ENCODE peak calls at places on chromosomes 11 and 22, in ten cellular contexts. K is tibial artery; B is cardiac muscle cell; V is fibroblast of lung; S is left lung; M is transverse colon; H is PC-9; E is OCI-LY7; O is CD8-positive, alpha-beta T cell; L is lung. Y is an unnamed sample.

GRCh38 chr11:61452825-61453224 is 22.9 kb downstream of the SDHAF2 start:
- DNase-seq in M (no peak), L (no peak), V (no peak), O (no peak), B (no peak), K (no peak), S (no peak), E (no peak), H (no peak), Y (no peak)

GRCh38 chr11:45665206-45665932 is at the start of gene CHST1:
- DNase-seq in O (no peak), E (no peak), S (no peak), B (peak; percentile 76), M (peak; percentile 47), L (peak; percentile 34), K (peak; percentile 55), H (peak; percentile 33), V (peak; percentile 32), Y (peak; percentile 85)

GRCh38 chr11:131217313-131218297 is 152.8 kb upstream of the NTM start:
- DNase-seq in M (no peak), V (no peak), S (no peak), H (no peak), B (no peak), L (no peak), K (no peak), E (peak; percentile 19), O (no peak), Y (no peak)

GRCh38 chr22:38203855-38204497 is 2.2 kb downstream of the MAFF start:
- DNase-seq in S (no peak), O (no peak), V (peak; percentile 65), M (no peak), L (no peak), H (no peak), B (no peak), K (no peak), E (peak; percentile 35), Y (no peak)

GRCh38 chr11:37320921-37321320 is 722.9 kb upstream of the RAG2 start:
- DNase-seq in S (no peak), O (no peak), M (no peak), E (no peak), H (no peak), V (peak; percentile 12), K (no peak), L (no peak), B (no peak), Y (no peak)

GRCh38 chr11:69909561-69910518 is 90.6 kb upstream of the FGF3 start:
- DNase-seq in B (peak; percentile 53), H (peak; percentile 21), E (peak; percentile 35), M (no peak), K (no peak), V (no peak), L (no peak), O (peak; percentile 16), S (peak; percentile 29), Y (no peak)

GRCh38 chr11:133907216-133907615 is 49.6 kb downstream of the IGSF9B start:
- DNase-seq in V (no peak), K (no peak), S (no peak), H (no peak), L (no peak), B (no peak), E (no peak), O (no peak), M (no peak), Y (no peak)

GRCh38 chr11:13012037-13012693 is 3.0 kb downstream of the RASSF10 start:
- DNase-seq in L (no peak), O (no peak), K (no peak), H (no peak), B (peak; percentile 91), S (no peak), E (no peak), V (peak; percentile 13), M (no peak), Y (no peak)

GRCh38 chr11:127493330-127493729 is 492.8 kb upstream of the KIRREL3 start:
- DNase-seq in K (no peak), V (peak; percentile 15), O (no peak), H (no peak), E (peak; percentile 10), M (no peak), S (no peak), L (no peak), B (peak; percentile 29), Y (no peak)

GRCh38 chr11:30171661-30172060 is 59.2 kb upstream of the FSHB start:
- DNase-seq in H (no peak), V (no peak), K (no peak), S (no peak), M (no peak), O (no peak), E (no peak), L (no peak), B (no peak), Y (no peak)

GRCh38 chr11:57407521-57407920 is 17.1 kb upstream of the PRG2 start:
- DNase-seq in E (no peak), V (no peak), H (no peak), K (no peak), B (no peak), O (no peak), S (no peak), M (no peak), L (no peak), Y (no peak)

GRCh38 chr22:31100762-31101525 is 6.4 kb downstream of the SELENOM start:
- DNase-seq in B (no peak), K (no peak), M (no peak), H (no peak), S (no peak), E (no peak), L (no peak), V (no peak), O (no peak), Y (no peak)

GRCh38 chr11:114890076-114890475 is 211.7 kb downstream of the NXPE2 start:
- DNase-seq in B (peak; percentile 21), E (no peak), V (no peak), O (no peak), M (no peak), H (no peak), S (no peak), L (no peak), K (no peak), Y (no peak)

GRCh38 chr11:117528061-117528780 is 200.6 kb downstream of the CEP164 start:
- DNase-seq in M (no peak), H (no peak), V (peak; percentile 18), K (no peak), B (no peak), S (no peak), L (no peak), E (no peak), O (no peak), Y (no peak)

GRCh38 chr11:12764187-12764914 is 90.1 kb downstream of the TEAD1 start:
- DNase-seq in B (no peak), M (no peak), L (no peak), K (no peak), S (no peak), E (no peak), V (no peak), H (no peak), O (no peak), Y (no peak)

GRCh38 chr11:9759519-9760179 is 95.8 kb downstream of the SWAP70 start:
- DNase-seq in K (peak; percentile 98), V (peak; percentile 100), L (peak; percentile 66), S (peak; percentile 91), M (peak; percentile 86), H (peak; percentile 68), B (no peak), O (peak; percentile 90), E (peak; percentile 78), Y (peak; percentile 99)

GRCh38 chr11:105960252-105961245 is 61.5 kb downstream of the MSANTD4 start:
- DNase-seq in L (no peak), V (no peak), S (no peak), M (no peak), B (no peak), O (no peak), H (no peak), E (no peak), K (no peak), Y (no peak)

GRCh38 chr11:10155793-10156490 is 138.1 kb downstream of the SBF2 start:
- DNase-seq in K (no peak), B (no peak), M (no peak), L (no peak), S (no peak), E (no peak), O (no peak), H (peak; percentile 1), V (no peak), Y (no peak)

GRCh38 chr22:39421691-39422090 is 22.1 kb downstream of the TAB1 start:
- DNase-seq in V (no peak), M (no peak), K (no peak), E (no peak), H (no peak), B (no peak), O (no peak), L (no peak), S (no peak), Y (no peak)

DNA sequence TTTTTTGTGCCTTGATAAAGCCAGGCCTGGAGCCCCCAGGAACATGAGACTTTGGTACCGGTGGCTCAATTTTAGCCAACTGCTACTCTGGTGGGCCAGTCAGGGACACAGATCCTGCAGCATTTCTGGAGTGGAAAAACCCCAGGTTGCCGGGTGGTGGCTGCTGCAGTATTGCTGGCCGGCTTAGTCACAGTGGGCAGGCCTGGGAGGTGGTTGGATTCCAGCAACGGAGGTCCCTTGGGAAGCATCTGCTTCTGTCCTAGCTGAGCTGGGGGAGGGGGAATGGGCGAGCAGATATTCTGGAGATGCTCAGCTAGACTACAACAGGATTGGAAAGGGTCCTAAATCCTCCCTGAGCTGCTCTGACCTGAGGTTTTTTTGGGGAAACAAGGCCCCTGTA is 31.7 kb upstream of the ACCSL start:
- DNase-seq in M (no peak), K (peak; percentile 88), E (no peak), H (no peak), S (no peak), B (no peak), O (no peak), L (no peak), V (peak; percentile 72), Y (peak; percentile 94)
- H3K4me3 ChIP-seq in M (no peak overlapping the region), K (no peak overlapping the region), E (no peak overlapping the region), H (no peak overlapping the region), S (no peak overlapping the region), B (no peak overlapping the region), O (no peak overlapping the region), L (no peak overlapping the region), V (no peak overlapping the region), Y (no peak overlapping the region)

GRCh38 chr11:71323876-71324526 is 71.6 kb upstream of the SHANK2 start:
- DNase-seq in E (no peak), V (no peak), L (no peak), K (no peak), H (no peak), O (no peak), M (no peak), B (no peak), S (peak; percentile 7), Y (no peak)
- TF ChIP-seq CTCF in E (no peak), V (no peak), L (no peak), K (no peak), H (no peak), O (no peak), M (no peak), B (no peak), S (no peak), Y (no peak)

GRCh38 chr22:48675828-48676145 is 1151.9 kb downstream of the BRD1 start:
- DNase-seq in H (no peak), K (no peak), V (no peak), S (no peak), M (no peak), B (no peak), E (no peak), L (no peak), O (no peak), Y (no peak)
- H3K27ac ChIP-seq in H (no peak overlapping the region), K (no peak overlapping the region), V (no peak overlapping the region), S (no peak overlapping the region), M (no peak overlapping the region), B (no peak overlapping the region), E (no peak overlapping the region), L (no peak overlapping the region), O (no peak overlapping the region), Y (no peak overlapping the region)

GRCh38 chr11:18986744-18987143 is 47.5 kb upstream of the MRGPRX1 start:
- DNase-seq in S (no peak), L (no peak), E (no peak), V (no peak), H (peak; percentile 1), M (no peak), K (no peak), O (no peak), B (no peak), Y (no peak)
- H3K4me3 ChIP-seq in S (no peak overlapping the region), L (no peak overlapping the region), E (no peak overlapping the region), V (no peak overlapping the region), H (no peak overlapping the region), M (no peak overlapping the region), K (no peak overlapping the region), O (no peak overlapping the region), B (no peak overlapping the region), Y (no peak overlapping the region)